ENCODE peak calls at places on chromosomes 5 and 9, in five cellular contexts. O is esophagus squamous epithelium, U is A549, N is ovary, E is heart left ventricle. P is an unnamed sample.

GRCh38 chr9:18922161-18922910 is 110.7 kb downstream of the SAXO1 start:
- DNase-seq in O (no peak), U (no peak), N (no peak), E (no peak), P (no peak)

GRCh38 chr5:74112372-74112875 is 486.4 kb downstream of the ARHGEF28 start:
- DNase-seq in O (no peak), U (no peak), N (no peak), E (no peak), P (no peak)

GRCh38 chr5:172766287-172767104 is 4.5 kb downstream of the DUSP1 start:
- DNase-seq in O (no peak), U (no peak), N (peak; percentile 80), E (peak; percentile 81), P (peak; percentile 34)

GRCh38 chr9:104854613-104855012 is 73.3 kb downstream of the ABCA1 start:
- DNase-seq in O (no peak), U (no peak), N (no peak), E (no peak), P (no peak)

GRCh38 chr5:141657937-141658545 is 6.8 kb upstream of the FCHSD1 start:
- DNase-seq in O (no peak), U (peak; percentile 63), N (no peak), E (no peak), P (no peak)

GRCh38 chr5:172672696-172673095 is 31.6 kb downstream of the NEURL1B start:
- DNase-seq in O (no peak), U (no peak), N (no peak), E (no peak), P (no peak)

GRCh38 chr5:158820891-158821290 is 278.8 kb downstream of the EBF1 start:
- DNase-seq in O (no peak), U (no peak), N (no peak), E (no peak), P (no peak)

GRCh38 chr5:17365326-17365725 is 132.7 kb upstream of the TAF11L2 start:
- DNase-seq in O (no peak), U (no peak), N (no peak), E (no peak), P (no peak)

GRCh38 chr5:137564475-137564961 is 65.4 kb upstream of the SPOCK1 start:
- DNase-seq in O (no peak), U (no peak), N (no peak), E (no peak), P (no peak)

GRCh38 chr5:31121224-31121623 is 72.3 kb upstream of the CDH6 start:
- DNase-seq in O (no peak), U (no peak), N (no peak), E (no peak), P (no peak)

GRCh38 chr5:147310059-147310704 is 75.4 kb downstream of the STK32A start:
- DNase-seq in O (no peak), U (peak; percentile 47), N (no peak), E (peak; percentile 65), P (no peak)

GRCh38 chr5:139190125-139190524 is 8.0 kb downstream of the SIL1 start:
- DNase-seq in O (no peak), U (no peak), N (no peak), E (no peak), P (no peak)

GRCh38 chr9:35690447-35691324 is 961 bp upstream of the TPM2 start:
- DNase-seq in O (no peak), U (peak; percentile 71), N (peak; percentile 91), E (peak; percentile 88), P (peak; percentile 51)
- TF ChIP-seq POLR2A in O (peak; percentile 34), U (peak; percentile 30), N (peak; percentile 49), E (peak; percentile 34), P (no peak)

GRCh38 chr5:120327180-120327579 is 136.9 kb upstream of the PRR16 start:
- DNase-seq in O (no peak), U (no peak), N (no peak), E (no peak), P (no peak)
- TF ChIP-seq POLR2A in O (no peak), U (no peak), N (no peak), E (no peak), P (no peak)

DNA sequence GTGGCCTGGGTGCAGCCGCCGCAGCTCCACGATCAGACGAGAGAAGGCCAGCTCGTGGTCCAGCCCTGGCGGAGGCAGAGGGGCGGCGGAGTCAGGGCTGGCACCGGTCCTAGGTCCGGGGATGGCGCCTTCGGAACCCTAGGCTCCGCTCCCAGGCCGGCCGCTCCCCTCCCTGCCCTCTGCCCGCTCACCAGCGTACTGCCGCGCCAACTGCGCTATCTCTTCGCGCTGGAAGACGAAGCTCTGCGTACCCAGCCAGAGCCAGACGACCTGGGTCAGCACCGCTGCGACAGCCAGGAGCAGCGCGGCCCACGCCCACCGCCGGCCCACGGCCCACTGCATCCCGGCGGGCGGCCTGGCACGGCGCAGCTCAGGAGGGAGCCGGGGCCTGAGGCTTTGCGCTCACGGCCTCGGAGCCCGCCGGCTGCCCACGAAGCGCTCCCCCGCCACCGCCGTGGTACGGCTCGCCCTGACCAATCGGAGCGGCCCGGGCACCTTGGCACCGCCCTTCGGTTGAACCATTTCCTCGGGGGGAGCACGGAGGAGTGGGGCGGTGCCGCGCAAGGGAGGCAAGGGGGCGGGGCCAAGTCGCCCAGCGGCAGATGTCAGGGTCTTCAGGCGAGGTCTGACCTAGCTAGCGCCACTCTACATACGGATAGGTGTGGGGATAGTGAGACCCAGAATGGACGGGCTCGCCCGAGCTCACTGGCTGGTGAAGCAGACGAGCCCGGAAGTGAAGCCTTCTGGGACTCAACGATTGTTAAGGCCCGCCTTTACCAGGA is at the start of gene SIGMAR1:
- DNase-seq in O (peak; percentile 64), U (peak; percentile 87), N (peak; percentile 95), E (peak; percentile 98), P (peak; percentile 97)
- TF ChIP-seq POLR2A in O (peak; percentile 89), U (peak; percentile 89), N (peak; percentile 81), E (peak; percentile 86), P (peak; percentile 88)

GRCh38 chr5:143182901-143183820 is 220.3 kb downstream of the NR3C1 start:
- DNase-seq in O (no peak), U (no peak), N (peak; percentile 43), E (no peak), P (no peak)
- TF ChIP-seq POLR2A in O (no peak), U (no peak), N (no peak), E (no peak), P (no peak)

DNA sequence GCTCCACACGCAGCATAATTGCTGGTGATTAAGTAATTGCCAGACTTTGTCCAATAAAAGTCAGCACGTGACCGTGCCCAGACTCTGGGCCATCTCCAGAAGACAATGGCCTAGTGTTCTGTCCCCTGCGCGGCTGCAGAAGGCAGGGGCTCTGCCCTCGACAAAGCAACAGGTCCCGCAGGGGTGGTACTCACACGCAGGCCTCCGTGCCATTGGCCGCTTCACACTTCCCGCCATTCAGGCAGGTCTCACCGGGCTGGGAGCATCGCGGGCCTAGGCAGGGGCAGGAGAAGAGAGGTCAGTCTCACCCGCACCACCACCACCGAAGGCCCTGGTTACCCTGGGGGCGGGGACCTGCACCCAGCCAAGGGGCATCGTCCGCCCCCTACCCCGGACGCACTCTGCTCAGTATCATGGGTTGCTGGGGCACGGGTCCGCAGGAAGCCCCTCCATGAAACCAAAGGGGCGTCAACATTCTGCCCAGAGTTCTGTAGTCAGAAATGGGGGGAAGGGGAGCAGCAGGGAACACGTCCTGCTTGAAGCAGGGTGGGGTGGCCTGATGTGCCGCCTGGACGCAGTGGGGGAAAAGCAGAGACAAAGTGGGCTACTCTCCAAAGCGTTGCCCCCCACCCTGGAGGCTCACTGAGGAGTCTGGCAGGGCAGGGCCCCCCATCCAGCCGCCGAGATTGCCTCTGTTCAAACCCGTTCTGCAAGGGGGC is 1.9 kb downstream of the NOTCH1 start:
- DNase-seq in O (no peak), U (no peak), N (no peak), E (no peak), P (no peak)
- TF ChIP-seq POLR2A in O (peak; percentile 11), U (no peak), N (no peak), E (no peak), P (peak; percentile 60)

DNA sequence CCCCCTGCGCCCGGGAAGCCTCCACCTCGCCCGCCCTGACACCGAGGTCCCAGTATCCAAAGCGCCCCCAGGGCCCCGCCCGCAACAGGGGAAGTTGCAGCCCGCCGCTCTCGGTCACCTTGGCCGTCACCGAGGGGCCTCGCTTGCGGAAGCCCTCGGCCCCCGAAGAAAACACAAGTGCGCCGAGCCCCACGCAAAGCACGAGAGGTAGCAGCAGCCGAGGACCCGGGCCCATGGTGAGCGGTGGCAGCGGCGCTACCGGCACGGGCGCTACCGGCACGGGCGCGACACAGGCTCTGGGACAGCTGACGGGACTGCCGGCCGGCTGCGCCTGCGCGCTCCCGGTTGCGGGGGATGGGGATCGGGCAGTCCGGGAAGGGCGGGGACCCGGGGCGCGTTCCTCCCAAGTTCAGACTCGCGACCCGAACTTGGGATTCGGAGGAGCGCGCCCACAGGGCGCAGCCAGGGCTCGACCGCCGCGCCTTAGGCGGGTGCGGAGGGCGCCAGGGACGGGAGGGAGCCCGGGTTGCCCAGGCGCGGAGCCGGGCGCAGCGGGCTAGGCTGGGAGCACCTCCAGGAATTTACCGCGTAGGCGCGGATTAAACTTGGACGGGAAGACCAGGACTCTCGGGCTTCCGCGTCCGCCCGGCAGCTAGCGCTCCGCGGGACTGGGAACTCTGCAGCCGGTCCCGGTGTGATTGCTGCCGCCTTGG is at the start of gene PPIC:
- DNase-seq in O (no peak), U (peak; percentile 91), N (peak; percentile 84), E (peak; percentile 93), P (peak; percentile 91)
- TF ChIP-seq POLR2A in O (peak; percentile 72), U (peak; percentile 81), N (peak; percentile 32), E (peak; percentile 91), P (peak; percentile 72)

DNA sequence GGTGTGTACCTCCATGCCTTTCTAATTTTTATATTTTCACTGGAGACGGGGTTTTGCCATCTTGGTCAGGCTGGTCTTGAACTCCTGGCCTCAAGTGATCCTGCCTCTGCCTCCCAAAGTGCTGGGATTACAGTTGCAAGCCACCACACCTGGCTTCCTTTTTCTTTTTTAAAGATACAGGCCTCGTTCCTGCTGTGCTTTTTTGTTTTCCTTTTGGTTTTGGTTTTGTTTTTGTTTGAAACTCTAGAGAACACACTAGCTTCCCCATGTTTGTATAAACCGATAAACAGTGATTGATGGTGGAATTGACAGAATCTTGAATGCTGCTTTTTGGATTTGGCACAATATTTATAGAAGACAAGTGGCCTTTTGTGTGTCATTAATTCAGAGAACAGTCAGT is 1603.4 kb downstream of the MAT2B start:
- DNase-seq in O (no peak), U (no peak), N (no peak), E (no peak), P (no peak)
- TF ChIP-seq POLR2A in O (no peak), U (no peak), N (no peak), E (no peak), P (no peak)